ENCODE peak calls at places on chromosome 10, in eight cellular contexts. One of them, this sample, is unnamed. For H3K4me1, the result is how much of the 10 kb centered on the place peaks cover.

GRCh38 chr10:734481-734880 is 45.0 kb upstream of the DIP2C start:
- DNase-seq in body of pancreas: no peak
- DNase-seq in fibroblast of lung: no peak
- DNase-seq in naive thymus-derived CD4-positive, alpha-beta T cell: no peak
- DNase-seq in tibial nerve: no peak
- DNase-seq in endodermal cell: no peak
- DNase-seq in heart left ventricle: no peak
- DNase-seq in H9: no peak
- DNase-seq in this sample: no peak

GRCh38 chr10:73810735-73811465 is 498 bp downstream of the NDST2 start:
- DNase-seq in body of pancreas: peak
- DNase-seq in fibroblast of lung: peak
- DNase-seq in naive thymus-derived CD4-positive, alpha-beta T cell: peak
- DNase-seq in tibial nerve: no peak
- DNase-seq in endodermal cell: peak
- DNase-seq in heart left ventricle: no peak
- DNase-seq in H9: peak
- DNase-seq in this sample: peak

GRCh38 chr10:48634198-48634983 is 29.5 kb upstream of the ARHGAP22 start:
- DNase-seq in body of pancreas: no peak
- DNase-seq in fibroblast of lung: peak
- DNase-seq in naive thymus-derived CD4-positive, alpha-beta T cell: no peak
- DNase-seq in tibial nerve: no peak
- DNase-seq in endodermal cell: no peak
- DNase-seq in heart left ventricle: peak
- DNase-seq in H9: no peak
- DNase-seq in this sample: no peak

GRCh38 chr10:18610517-18610916 is 40.9 kb downstream of the NSUN6 start:
- DNase-seq in body of pancreas: no peak
- DNase-seq in fibroblast of lung: peak
- DNase-seq in naive thymus-derived CD4-positive, alpha-beta T cell: no peak
- DNase-seq in tibial nerve: no peak
- DNase-seq in endodermal cell: peak
- DNase-seq in heart left ventricle: no peak
- DNase-seq in H9: no peak
- DNase-seq in this sample: no peak

GRCh38 chr10:69333205-69333604 is 54.9 kb downstream of the HK1 start:
- DNase-seq in body of pancreas: peak
- DNase-seq in fibroblast of lung: no peak
- DNase-seq in naive thymus-derived CD4-positive, alpha-beta T cell: no peak
- DNase-seq in tibial nerve: no peak
- DNase-seq in endodermal cell: peak
- DNase-seq in heart left ventricle: peak
- DNase-seq in H9: peak
- DNase-seq in this sample: no peak

GRCh38 chr10:4545077-4545476 is 280.9 kb upstream of the AKR1E2 start:
- DNase-seq in body of pancreas: no peak
- DNase-seq in fibroblast of lung: no peak
- DNase-seq in naive thymus-derived CD4-positive, alpha-beta T cell: no peak
- DNase-seq in tibial nerve: no peak
- DNase-seq in endodermal cell: no peak
- DNase-seq in heart left ventricle: no peak
- DNase-seq in H9: no peak
- DNase-seq in this sample: no peak

GRCh38 chr10:44974628-44975431 is 3.8 kb downstream of the DEPP1 start:
- DNase-seq in body of pancreas: peak
- DNase-seq in fibroblast of lung: peak
- DNase-seq in naive thymus-derived CD4-positive, alpha-beta T cell: peak
- DNase-seq in tibial nerve: peak
- DNase-seq in endodermal cell: peak
- DNase-seq in heart left ventricle: peak
- DNase-seq in H9: peak
- DNase-seq in this sample: peak

GRCh38 chr10:31604141-31604540 is 285.1 kb downstream of the ZEB1 start:
- DNase-seq in body of pancreas: no peak
- DNase-seq in fibroblast of lung: no peak
- DNase-seq in naive thymus-derived CD4-positive, alpha-beta T cell: no peak
- DNase-seq in tibial nerve: no peak
- DNase-seq in endodermal cell: no peak
- DNase-seq in heart left ventricle: peak
- DNase-seq in H9: no peak
- DNase-seq in this sample: no peak

GRCh38 chr10:76126607-76127190 is 695.3 kb downstream of the LRMDA start:
- DNase-seq in body of pancreas: no peak
- DNase-seq in fibroblast of lung: peak
- DNase-seq in naive thymus-derived CD4-positive, alpha-beta T cell: no peak
- DNase-seq in tibial nerve: no peak
- DNase-seq in endodermal cell: no peak
- DNase-seq in heart left ventricle: no peak
- DNase-seq in H9: no peak
- DNase-seq in this sample: no peak

GRCh38 chr10:128062837-128063563 is 63.2 kb downstream of the MKI67 start:
- DNase-seq in body of pancreas: no peak
- DNase-seq in fibroblast of lung: no peak
- DNase-seq in naive thymus-derived CD4-positive, alpha-beta T cell: no peak
- DNase-seq in tibial nerve: peak
- DNase-seq in endodermal cell: no peak
- DNase-seq in heart left ventricle: no peak
- DNase-seq in H9: no peak
- DNase-seq in this sample: peak

GRCh38 chr10:110355922-110356627 is 51.4 kb upstream of the SMNDC1 start:
- DNase-seq in body of pancreas: no peak
- DNase-seq in fibroblast of lung: no peak
- DNase-seq in naive thymus-derived CD4-positive, alpha-beta T cell: no peak
- DNase-seq in tibial nerve: no peak
- DNase-seq in endodermal cell: no peak
- DNase-seq in heart left ventricle: no peak
- DNase-seq in H9: no peak
- DNase-seq in this sample: peak

GRCh38 chr10:24680647-24681475 is 42.8 kb downstream of the ARHGAP21 start:
- DNase-seq in body of pancreas: no peak
- DNase-seq in fibroblast of lung: peak
- DNase-seq in naive thymus-derived CD4-positive, alpha-beta T cell: no peak
- DNase-seq in tibial nerve: no peak
- DNase-seq in endodermal cell: no peak
- DNase-seq in heart left ventricle: no peak
- DNase-seq in H9: no peak
- DNase-seq in this sample: no peak

GRCh38 chr10:110165867-110166266 is 41.5 kb upstream of the MXI1 start:
- DNase-seq in body of pancreas: no peak
- DNase-seq in fibroblast of lung: no peak
- DNase-seq in naive thymus-derived CD4-positive, alpha-beta T cell: no peak
- DNase-seq in tibial nerve: no peak
- DNase-seq in endodermal cell: peak
- DNase-seq in heart left ventricle: no peak
- DNase-seq in H9: peak
- DNase-seq in this sample: no peak

GRCh38 chr10:7756360-7756992 is 31.3 kb downstream of the KIN start:
- DNase-seq in body of pancreas: peak
- DNase-seq in fibroblast of lung: peak
- DNase-seq in naive thymus-derived CD4-positive, alpha-beta T cell: no peak
- DNase-seq in tibial nerve: no peak
- DNase-seq in endodermal cell: peak
- DNase-seq in heart left ventricle: no peak
- DNase-seq in H9: peak
- DNase-seq in this sample: no peak

GRCh38 chr10:132335189-132336063 is 3.4 kb downstream of the LRRC27 start:
- DNase-seq in body of pancreas: no peak
- DNase-seq in fibroblast of lung: no peak
- DNase-seq in naive thymus-derived CD4-positive, alpha-beta T cell: no peak
- DNase-seq in tibial nerve: no peak
- DNase-seq in endodermal cell: peak
- DNase-seq in heart left ventricle: no peak
- DNase-seq in H9: peak
- DNase-seq in this sample: no peak

DNA sequence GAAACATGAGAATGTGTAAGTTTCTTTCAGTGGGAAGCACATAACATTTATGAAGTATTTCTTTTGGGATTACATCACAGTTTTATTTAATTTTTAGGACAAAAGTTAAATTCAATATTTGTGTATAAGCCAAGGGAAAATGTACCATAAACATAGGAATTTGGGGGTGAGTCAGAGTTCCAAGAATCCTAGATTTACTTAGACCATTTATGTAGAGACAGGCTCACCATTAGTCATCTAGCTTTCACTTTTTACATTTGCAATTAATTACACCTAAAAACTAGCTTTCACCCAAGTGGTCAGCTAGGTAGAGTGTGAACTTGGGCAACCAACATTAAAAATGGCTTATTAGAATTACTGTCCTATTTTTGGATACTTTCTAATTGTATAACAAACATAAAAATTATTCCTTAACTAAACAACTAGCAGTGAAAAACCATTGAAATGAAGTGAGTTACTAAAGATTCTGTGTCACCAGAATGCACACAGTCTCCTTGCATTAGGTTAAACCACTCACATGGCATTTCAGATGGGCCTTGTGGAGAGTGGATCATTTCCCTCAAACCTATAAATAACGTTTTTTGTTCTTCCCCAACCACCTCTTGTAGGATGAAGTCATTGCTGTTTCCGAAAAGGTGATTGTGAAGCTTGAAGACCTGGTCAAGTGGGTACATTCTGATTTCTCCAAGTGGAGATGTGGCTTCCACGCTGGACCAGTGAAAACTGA is 38.2 kb downstream of the ARID5B start:
- DNase-seq in body of pancreas: no peak
- DNase-seq in fibroblast of lung: peak
- DNase-seq in naive thymus-derived CD4-positive, alpha-beta T cell: no peak
- DNase-seq in tibial nerve: no peak
- DNase-seq in endodermal cell: no peak
- DNase-seq in heart left ventricle: no peak
- DNase-seq in H9: no peak
- DNase-seq in this sample: no peak
- H3K4me1 ChIP-seq in body of pancreas: under half
- H3K4me1 ChIP-seq in fibroblast of lung: under half
- H3K4me1 ChIP-seq in naive thymus-derived CD4-positive, alpha-beta T cell: half or more
- H3K4me1 ChIP-seq in tibial nerve: under half
- H3K4me1 ChIP-seq in endodermal cell: under half
- H3K4me1 ChIP-seq in heart left ventricle: under half
- H3K4me1 ChIP-seq in H9: under half
- H3K4me1 ChIP-seq in this sample: under half

GRCh38 chr10:30190831-30191552 is 131.6 kb upstream of the JCAD start:
- DNase-seq in body of pancreas: no peak
- DNase-seq in fibroblast of lung: no peak
- DNase-seq in naive thymus-derived CD4-positive, alpha-beta T cell: no peak
- DNase-seq in tibial nerve: no peak
- DNase-seq in endodermal cell: no peak
- DNase-seq in heart left ventricle: no peak
- DNase-seq in H9: no peak
- DNase-seq in this sample: no peak

GRCh38 chr10:30188101-30188500 is 128.7 kb upstream of the JCAD start:
- DNase-seq in body of pancreas: no peak
- DNase-seq in fibroblast of lung: peak
- DNase-seq in naive thymus-derived CD4-positive, alpha-beta T cell: no peak
- DNase-seq in tibial nerve: no peak
- DNase-seq in endodermal cell: no peak
- DNase-seq in heart left ventricle: no peak
- DNase-seq in H9: no peak
- DNase-seq in this sample: no peak

GRCh38 chr10:30187010-30187409 is 127.6 kb upstream of the JCAD start:
- DNase-seq in body of pancreas: no peak
- DNase-seq in fibroblast of lung: no peak
- DNase-seq in naive thymus-derived CD4-positive, alpha-beta T cell: no peak
- DNase-seq in tibial nerve: no peak
- DNase-seq in endodermal cell: no peak
- DNase-seq in heart left ventricle: no peak
- DNase-seq in H9: no peak
- DNase-seq in this sample: no peak

GRCh38 chr10:30189254-30189583 is 129.8 kb upstream of the JCAD start:
- DNase-seq in body of pancreas: no peak
- DNase-seq in fibroblast of lung: no peak
- DNase-seq in naive thymus-derived CD4-positive, alpha-beta T cell: no peak
- DNase-seq in tibial nerve: no peak
- DNase-seq in endodermal cell: no peak
- DNase-seq in heart left ventricle: no peak
- DNase-seq in H9: no peak
- DNase-seq in this sample: no peak

GRCh38 chr10:30188567-30189253 is 129.3 kb upstream of the JCAD start:
- DNase-seq in body of pancreas: no peak
- DNase-seq in fibroblast of lung: no peak
- DNase-seq in naive thymus-derived CD4-positive, alpha-beta T cell: no peak
- DNase-seq in tibial nerve: no peak
- DNase-seq in endodermal cell: no peak
- DNase-seq in heart left ventricle: no peak
- DNase-seq in H9: no peak
- DNase-seq in this sample: no peak
- H3K4me1 ChIP-seq in body of pancreas: under half
- H3K4me1 ChIP-seq in fibroblast of lung: under half
- H3K4me1 ChIP-seq in naive thymus-derived CD4-positive, alpha-beta T cell: under half
- H3K4me1 ChIP-seq in tibial nerve: under half
- H3K4me1 ChIP-seq in endodermal cell: under half
- H3K4me1 ChIP-seq in heart left ventricle: under half
- H3K4me1 ChIP-seq in H9: under half
- H3K4me1 ChIP-seq in this sample: under half

GRCh38 chr10:27479016-27479415 is 25.1 kb upstream of the RAB18 start:
- DNase-seq in body of pancreas: no peak
- DNase-seq in fibroblast of lung: no peak
- DNase-seq in naive thymus-derived CD4-positive, alpha-beta T cell: no peak
- DNase-seq in tibial nerve: no peak
- DNase-seq in endodermal cell: no peak
- DNase-seq in heart left ventricle: no peak
- DNase-seq in H9: no peak
- DNase-seq in this sample: no peak

GRCh38 chr10:27485986-27486385 is 18.1 kb upstream of the RAB18 start:
- DNase-seq in body of pancreas: no peak
- DNase-seq in fibroblast of lung: no peak
- DNase-seq in naive thymus-derived CD4-positive, alpha-beta T cell: no peak
- DNase-seq in tibial nerve: no peak
- DNase-seq in endodermal cell: no peak
- DNase-seq in heart left ventricle: no peak
- DNase-seq in H9: no peak
- DNase-seq in this sample: no peak

GRCh38 chr10:27485368-27485767 is 18.7 kb upstream of the RAB18 start:
- DNase-seq in body of pancreas: no peak
- DNase-seq in fibroblast of lung: no peak
- DNase-seq in naive thymus-derived CD4-positive, alpha-beta T cell: no peak
- DNase-seq in tibial nerve: no peak
- DNase-seq in endodermal cell: no peak
- DNase-seq in heart left ventricle: no peak
- DNase-seq in H9: no peak
- DNase-seq in this sample: no peak

GRCh38 chr10:27481486-27481885 is 22.6 kb upstream of the RAB18 start:
- DNase-seq in body of pancreas: no peak
- DNase-seq in fibroblast of lung: no peak
- DNase-seq in naive thymus-derived CD4-positive, alpha-beta T cell: no peak
- DNase-seq in tibial nerve: no peak
- DNase-seq in endodermal cell: no peak
- DNase-seq in heart left ventricle: no peak
- DNase-seq in H9: no peak
- DNase-seq in this sample: no peak

GRCh38 chr10:27482984-27483956 is 20.8 kb upstream of the RAB18 start:
- DNase-seq in body of pancreas: no peak
- DNase-seq in fibroblast of lung: peak
- DNase-seq in naive thymus-derived CD4-positive, alpha-beta T cell: no peak
- DNase-seq in tibial nerve: no peak
- DNase-seq in endodermal cell: no peak
- DNase-seq in heart left ventricle: no peak
- DNase-seq in H9: no peak
- DNase-seq in this sample: no peak
- H3K4me1 ChIP-seq in body of pancreas: under half
- H3K4me1 ChIP-seq in fibroblast of lung: under half
- H3K4me1 ChIP-seq in naive thymus-derived CD4-positive, alpha-beta T cell: under half
- H3K4me1 ChIP-seq in tibial nerve: under half
- H3K4me1 ChIP-seq in endodermal cell: under half
- H3K4me1 ChIP-seq in heart left ventricle: under half
- H3K4me1 ChIP-seq in H9: under half
- H3K4me1 ChIP-seq in this sample: under half

GRCh38 chr10:101056365-101057151 is 5.2 kb upstream of the KAZALD1 start:
- DNase-seq in body of pancreas: no peak
- DNase-seq in fibroblast of lung: no peak
- DNase-seq in naive thymus-derived CD4-positive, alpha-beta T cell: no peak
- DNase-seq in tibial nerve: no peak
- DNase-seq in endodermal cell: no peak
- DNase-seq in heart left ventricle: no peak
- DNase-seq in H9: no peak
- DNase-seq in this sample: no peak
- H3K4me1 ChIP-seq in body of pancreas: under half
- H3K4me1 ChIP-seq in fibroblast of lung: under half
- H3K4me1 ChIP-seq in naive thymus-derived CD4-positive, alpha-beta T cell: under half
- H3K4me1 ChIP-seq in tibial nerve: under half
- H3K4me1 ChIP-seq in endodermal cell: under half
- H3K4me1 ChIP-seq in heart left ventricle: under half
- H3K4me1 ChIP-seq in H9: under half
- H3K4me1 ChIP-seq in this sample: under half

This sample was measured in effector memory CD4-positive, alpha-beta T cell.